ENCODE peak calls at places on chromosomes 6 and 20, in eight cellular contexts. A is putamen, F is AG20443, N is AG04450, E is ovary, C is iris pigment epithelial cell, O is GM19239, D is coronary artery. R is an unnamed sample.

GRCh38 chr6:117924708-117925107 is 17.6 kb downstream of the SLC35F1 start:
- DNase-seq in A (no peak), C (no peak), N (no peak), F (no peak), D (no peak), E (no peak), O (no peak), R (no peak)

GRCh38 chr6:20119446-20119845 is 92.8 kb downstream of the MBOAT1 start:
- DNase-seq in F (no peak), N (no peak), A (no peak), D (no peak), O (no peak), C (no peak), E (no peak), R (no peak)

GRCh38 chr20:309306-309840 is 12.0 kb downstream of the ZCCHC3 start:
- DNase-seq in A (peak), N (no peak), C (no peak), D (no peak), F (peak), E (no peak), O (no peak), R (no peak)

GRCh38 chr6:53192590-53193232 is 44.1 kb upstream of the GCM1 start:
- DNase-seq in A (no peak), F (peak), C (peak), O (no peak), E (no peak), N (no peak), D (no peak), R (no peak)

GRCh38 chr6:12716298-12716853 is at the start of gene PHACTR1:
- DNase-seq in D (no peak), F (no peak), C (no peak), O (no peak), N (no peak), E (no peak), A (peak), R (no peak)

GRCh38 chr6:84065718-84066290 is 32.2 kb downstream of the MRAP2 start:
- DNase-seq in F (peak), C (peak), D (no peak), E (no peak), O (no peak), N (no peak), A (no peak), R (peak)

GRCh38 chr6:4259391-4259790 is 124.0 kb upstream of the ECI2 start:
- DNase-seq in A (no peak), E (no peak), O (no peak), D (no peak), C (no peak), N (no peak), F (no peak), R (no peak)

GRCh38 chr6:161395832-161396231 is 122.0 kb upstream of the AGPAT4 start:
- DNase-seq in N (no peak), D (no peak), C (no peak), O (no peak), A (no peak), F (no peak), E (no peak), R (no peak)

GRCh38 chr6:139834232-139834631 is 459.8 kb upstream of the CITED2 start:
- DNase-seq in E (no peak), O (no peak), C (no peak), D (no peak), N (no peak), A (no peak), F (peak), R (no peak)

GRCh38 chr6:101668496-101668895 is 275.0 kb downstream of the GRIK2 start:
- DNase-seq in O (no peak), N (no peak), C (no peak), E (no peak), F (no peak), D (no peak), A (peak), R (no peak)

GRCh38 chr6:18101873-18102272 is 20.6 kb downstream of the NHLRC1 start:
- DNase-seq in A (no peak), N (no peak), D (no peak), E (no peak), C (no peak), O (no peak), F (no peak), R (no peak)

GRCh38 chr6:123965894-123966293 is 162.2 kb downstream of the NKAIN2 start:
- DNase-seq in C (no peak), F (no peak), D (no peak), A (peak), O (no peak), E (no peak), N (no peak), R (peak)

GRCh38 chr6:24831771-24832718 is 33.3 kb upstream of the ARMH2 start:
- DNase-seq in F (peak), D (no peak), O (no peak), N (no peak), C (peak), A (no peak), E (no peak), R (no peak)

GRCh38 chr6:15398657-15399287 is 152.9 kb downstream of the JARID2 start:
- DNase-seq in O (peak), A (no peak), N (no peak), C (no peak), F (no peak), E (no peak), D (no peak), R (no peak)

GRCh38 chr6:70527071-70527737 is 39.5 kb upstream of the SDHAF4 start:
- DNase-seq in N (no peak), D (no peak), C (peak), F (no peak), O (no peak), A (no peak), E (no peak), R (no peak)

GRCh38 chr20:57603120-57603519 is 17.1 kb downstream of the ZBP1 start:
- DNase-seq in N (no peak), F (no peak), E (no peak), D (no peak), A (no peak), O (no peak), C (no peak), R (no peak)

GRCh38 chr6:107353773-107354382 is 105.5 kb downstream of the PDSS2 start:
- DNase-seq in C (peak), O (no peak), F (no peak), E (no peak), A (no peak), D (no peak), N (no peak), R (no peak)

GRCh38 chr20:11716239-11716944 is 201.3 kb upstream of the BTBD3 start:
- DNase-seq in O (no peak), F (peak), E (no peak), N (peak), A (no peak), C (peak), D (no peak), R (peak)

GRCh38 chr20:4604580-4604979 is 117.1 kb upstream of the PRND start:
- DNase-seq in D (no peak), F (no peak), C (no peak), E (no peak), A (no peak), N (no peak), O (no peak), R (no peak)

GRCh38 chr6:85585741-85586140 is 7.9 kb downstream of the SNX14 start:
- DNase-seq in C (peak), D (no peak), O (no peak), N (no peak), E (no peak), F (no peak), A (no peak), R (no peak)